ENCODE peak calls at places on chromosomes 11 and 22, in eight cellular contexts. Z is HCT116, W is endodermal cell, Y is WERI-Rb-1, E is colonic mucosa, T is A549, R is small intestine, J is pancreas. O is an unnamed sample.
A peak's percentile ranks its signal among the peaks of the same experiment; 100 is the strongest.

GRCh38 chr11:10659339-10660216 is 34.0 kb downstream of the IRAG1 start:
- DNase-seq in W (no peak), J (no peak), E (no peak), R (peak; percentile 56), T (peak; percentile 55), Z (peak; percentile 96), Y (no peak), O (no peak)

GRCh38 chr11:74936087-74936486 is 12.8 kb downstream of the XRRA1 start:
- DNase-seq in Z (no peak), E (no peak), W (no peak), R (no peak), Y (no peak), J (no peak), T (no peak), O (no peak)

GRCh38 chr22:49575703-49576081 is 252.0 kb downstream of the BRD1 start:
- DNase-seq in W (peak; percentile 31), R (no peak), Z (no peak), Y (no peak), E (no peak), J (no peak), T (no peak), O (no peak)

GRCh38 chr11:128437137-128437536 is 150.2 kb downstream of the ETS1 start:
- DNase-seq in Y (no peak), T (no peak), R (no peak), J (no peak), Z (no peak), E (no peak), W (no peak), O (no peak)

GRCh38 chr11:117643606-117644300 is 153.3 kb downstream of the DSCAML1 start:
- DNase-seq in R (no peak), J (no peak), T (no peak), E (no peak), Z (no peak), Y (no peak), W (peak; percentile 76), O (no peak)

GRCh38 chr11:121512468-121513465 is 60.0 kb upstream of the SORL1-AS1 start:
- DNase-seq in Z (no peak), J (no peak), Y (no peak), R (no peak), E (no peak), T (no peak), W (no peak), O (no peak)

GRCh38 chr22:32326647-32327046 is 31.0 kb upstream of the RFPL3 start:
- DNase-seq in Z (no peak), J (no peak), R (no peak), T (no peak), E (no peak), Y (no peak), W (peak; percentile 29), O (no peak)

GRCh38 chr22:46797355-46797754 is 34.9 kb downstream of the TBC1D22A start:
- DNase-seq in Z (no peak), E (no peak), R (peak; percentile 9), Y (peak; percentile 39), J (no peak), T (no peak), W (peak; percentile 63), O (peak; percentile 80)

GRCh38 chr22:47219789-47220188 is 457.3 kb downstream of the TBC1D22A start:
- DNase-seq in J (no peak), W (peak; percentile 19), Y (no peak), E (no peak), R (no peak), T (no peak), Z (no peak), O (no peak)

DNA sequence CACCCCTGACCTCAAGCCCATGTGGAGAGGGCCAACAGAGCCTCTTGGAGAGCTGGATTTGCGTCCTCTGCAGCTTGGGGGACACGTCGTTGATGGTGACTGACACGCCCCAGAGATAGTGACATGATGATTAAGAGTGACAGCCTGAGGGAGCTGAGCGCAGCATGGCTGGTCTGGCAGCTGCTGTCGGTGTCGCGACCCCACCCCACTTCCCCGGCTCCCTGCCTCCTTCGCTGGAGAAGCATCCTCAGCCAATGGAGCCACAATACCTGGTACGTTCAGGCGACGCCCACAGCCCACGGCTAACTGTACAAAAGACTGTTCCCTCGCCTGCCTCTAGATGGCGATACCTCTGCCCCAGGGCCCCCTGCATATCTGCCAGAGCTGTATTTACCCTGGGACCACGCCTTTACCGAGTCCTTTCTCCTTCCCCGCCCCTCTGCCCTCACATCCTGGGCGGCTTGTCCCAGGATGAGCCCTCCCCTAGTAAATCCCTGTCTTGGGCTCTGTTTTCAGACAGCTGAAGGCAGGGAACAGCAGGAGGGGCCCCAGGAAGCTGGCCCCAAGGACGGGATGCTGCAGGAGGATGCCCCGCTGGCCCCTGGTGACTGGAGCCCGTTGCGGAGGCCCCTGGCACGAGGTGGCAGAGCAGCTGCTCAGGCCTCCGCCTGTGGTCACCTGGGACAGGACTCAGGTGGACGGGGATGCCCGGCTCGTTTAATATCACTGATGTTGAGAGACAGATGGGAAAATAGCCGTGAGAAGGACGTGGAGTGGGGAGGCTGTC is 90.6 kb downstream of the RPS6KA4 start:
- DNase-seq in R (peak; percentile 61), Z (peak; percentile 74), T (peak; percentile 90), E (peak; percentile 73), W (peak; percentile 95), Y (peak; percentile 91), J (peak; percentile 62), O (peak; percentile 91)
- H3K27ac ChIP-seq in R (no peak overlapping the region), Z (no peak overlapping the region), T (peak overlapping the region; percentile 72), E (no peak overlapping the region), W (no peak overlapping the region), Y (no peak overlapping the region), J (peak overlapping the region; percentile 93), O (no peak overlapping the region)

GRCh38 chr22:41561335-41561734 is 525 bp downstream of the CSDC2 start:
- DNase-seq in W (peak; percentile 82), R (no peak), Z (no peak), J (no peak), T (no peak), E (no peak), Y (peak; percentile 46), O (peak; percentile 59)
- H3K4me3 ChIP-seq in W (no peak overlapping the region), R (no peak overlapping the region), Z (no peak overlapping the region), J (peak overlapping the region; percentile 11), T (peak overlapping the region; percentile 32), E (no peak overlapping the region), Y (peak overlapping the region; percentile 36), O (peak overlapping the region; percentile 60)

GRCh38 chr11:68872216-68873003 is 30.7 kb upstream of the CPT1A start:
- DNase-seq in Y (no peak), R (no peak), W (no peak), E (no peak), T (no peak), J (no peak), Z (no peak), O (no peak)
- H3K27ac ChIP-seq in Y (no peak overlapping the region), R (no peak overlapping the region), W (no peak overlapping the region), E (no peak overlapping the region), T (no peak overlapping the region), J (no peak overlapping the region), Z (no peak overlapping the region), O (no peak overlapping the region)

GRCh38 chr11:96167787-96168186 is 175.2 kb downstream of the MAML2 start:
- DNase-seq in Y (no peak), T (no peak), E (no peak), Z (no peak), W (no peak), R (no peak), J (no peak), O (no peak)
- H3K4me3 ChIP-seq in Y (no peak overlapping the region), T (no peak overlapping the region), E (no peak overlapping the region), Z (no peak overlapping the region), W (peak overlapping the region; percentile 18), R (no peak overlapping the region), J (no peak overlapping the region), O (no peak overlapping the region)

GRCh38 chr11:61776561-61777075 is 15.8 kb downstream of the TMEM258 start:
- DNase-seq in Z (peak; percentile 28), T (peak; percentile 94), J (peak; percentile 71), Y (peak; percentile 81), E (peak; percentile 77), R (peak; percentile 73), W (peak; percentile 94), O (peak; percentile 50)
- H3K27ac ChIP-seq in Z (no peak overlapping the region), T (peak overlapping the region; percentile 42), J (peak overlapping the region; percentile 61), Y (no peak overlapping the region), E (no peak overlapping the region), R (no peak overlapping the region), W (no peak overlapping the region), O (no peak overlapping the region)

GRCh38 chr22:36369004-36369921 is 18.5 kb downstream of the MYH9 start:
- DNase-seq in E (no peak), Y (no peak), R (peak; percentile 47), Z (no peak), J (no peak), T (no peak), W (peak; percentile 73), O (no peak)
- H3K4me3 ChIP-seq in E (no peak overlapping the region), Y (no peak overlapping the region), R (peak overlapping the region; percentile 25), Z (peak overlapping the region; percentile 7), J (no peak overlapping the region), T (no peak overlapping the region), W (peak overlapping the region; percentile 62), O (no peak overlapping the region)

GRCh38 chr11:102559839-102560238 is 29.3 kb upstream of the MMP7 start:
- DNase-seq in Z (no peak), W (no peak), R (peak; percentile 13), E (no peak), T (no peak), J (no peak), Y (no peak), O (no peak)

GRCh38 chr11:102560555-102561011 is 30.0 kb upstream of the MMP7 start:
- DNase-seq in J (no peak), W (no peak), R (peak; percentile 45), Z (no peak), E (no peak), Y (no peak), T (no peak), O (peak; percentile 12)

GRCh38 chr11:102561636-102562035 is 31.1 kb upstream of the MMP7 start:
- DNase-seq in R (no peak), Y (no peak), W (no peak), T (no peak), J (no peak), E (no peak), Z (no peak), O (no peak)

GRCh38 chr11:102566112-102566511 is 35.6 kb upstream of the MMP7 start:
- DNase-seq in Y (no peak), Z (no peak), T (no peak), E (no peak), R (peak; percentile 61), W (no peak), J (no peak), O (no peak)

DNA sequence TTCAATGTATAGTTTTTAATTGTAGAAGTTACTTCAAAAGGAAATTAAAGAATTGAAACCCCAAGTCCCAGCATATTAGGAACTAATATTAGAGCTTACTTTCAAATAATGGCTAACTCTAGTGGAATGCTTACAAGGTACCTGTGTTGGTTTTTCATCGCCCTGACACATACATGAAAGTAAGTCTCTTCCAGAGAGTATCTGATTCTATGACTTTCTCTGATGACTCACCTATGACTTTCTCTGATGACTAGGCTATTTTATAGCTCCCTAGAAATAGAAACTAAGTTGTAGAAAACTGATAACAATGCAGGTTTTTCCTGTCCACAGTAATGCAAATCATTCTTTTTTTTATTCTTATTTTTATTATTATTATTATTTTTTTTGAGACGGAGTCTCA is 33.6 kb upstream of the MMP7 start:
- DNase-seq in T (peak; percentile 64), W (no peak), R (peak; percentile 86), E (no peak), J (no peak), Z (peak; percentile 74), Y (no peak), O (no peak)
- H3K27ac ChIP-seq in T (peak overlapping the region; percentile 83), W (no peak overlapping the region), R (no peak overlapping the region), E (no peak overlapping the region), J (peak overlapping the region; percentile 23), Z (peak overlapping the region; percentile 72), Y (no peak overlapping the region), O (no peak overlapping the region)

GRCh38 chr11:68498903-68499883 is 38.6 kb downstream of the PPP6R3 start:
- DNase-seq in Z (no peak), J (no peak), Y (no peak), E (no peak), W (peak; percentile 73), T (no peak), R (peak; percentile 23), O (no peak)
- H3K4me3 ChIP-seq in Z (no peak overlapping the region), J (no peak overlapping the region), Y (no peak overlapping the region), E (no peak overlapping the region), W (no peak overlapping the region), T (no peak overlapping the region), R (no peak overlapping the region), O (no peak overlapping the region)